ENCODE peak calls at places on chromosomes 3 and 15, in five cellular contexts. E, J, L, Q and P are unnamed samples.

GRCh38 chr3:169305460-169305859 is 358.1 kb downstream of the MECOM start:
- DNase-seq in Q (no peak), L (no peak), J (no peak), E (no peak), P (peak; percentile 39)

GRCh38 chr15:45402955-45403892 is 24.9 kb upstream of the GATM start:
- DNase-seq in L (peak; percentile 79), J (peak; percentile 9), E (peak; percentile 77), Q (no peak), P (peak; percentile 92)

GRCh38 chr3:118882353-118882947 is 152.2 kb downstream of the IGSF11 start:
- DNase-seq in E (peak; percentile 83), J (peak; percentile 51), L (no peak), Q (no peak), P (peak; percentile 54)

GRCh38 chr3:160340351-160340750 is 58.7 kb downstream of the IFT80 start:
- DNase-seq in Q (no peak), J (no peak), E (no peak), L (no peak), P (no peak)

GRCh38 chr3:8733332-8734094 is at the start of gene CAV3:
- DNase-seq in J (no peak), E (no peak), L (no peak), Q (no peak), P (no peak)

GRCh38 chr3:118987466-118987865 is 47.2 kb downstream of the IGSF11 start:
- DNase-seq in Q (no peak), J (no peak), E (no peak), L (no peak), P (no peak)

GRCh38 chr3:185152433-185153169 is at the start of gene C3orf70:
- DNase-seq in L (peak; percentile 78), E (peak; percentile 15), Q (peak; percentile 43), J (no peak), P (peak; percentile 7)

GRCh38 chr3:150958694-150959093 is 13.8 kb downstream of the CLRN1 start:
- DNase-seq in L (no peak), Q (no peak), E (no peak), J (no peak), P (no peak)

GRCh38 chr15:90201150-90201943 is at the start of gene SEMA4B:
- DNase-seq in J (peak; percentile 65), Q (peak; percentile 42), L (peak; percentile 89), E (peak; percentile 58), P (peak; percentile 35)